ENCODE peak calls at places on chromosomes 5 and 9, in six cellular contexts. P is neuronal stem cell, W is IMR-90, U is H9, D is trophoblast cell, V is H1. I is an unnamed sample.

GRCh38 chr5:105952875-105953274 is 1717.9 kb downstream of the EFNA5 start:
- DNase-seq in V (no peak), D (no peak), W (peak; percentile 47), P (no peak), U (no peak), I (no peak)

GRCh38 chr9:693460-694390 is 147.8 kb upstream of the DMRT1 start:
- DNase-seq in P (no peak), V (no peak), D (no peak), W (peak; percentile 86), U (no peak), I (peak; percentile 92)

GRCh38 chr5:139443766-139444473 is 4.6 kb upstream of the DNAJC18 start:
- DNase-seq in P (no peak), U (no peak), W (peak; percentile 80), D (peak; percentile 18), V (no peak), I (peak; percentile 79)

GRCh38 chr9:132792547-132792946 is 85.5 kb downstream of the AK8 start:
- DNase-seq in D (no peak), V (no peak), P (no peak), W (no peak), U (no peak), I (no peak)

GRCh38 chr5:168587987-168588386 is 8.8 kb upstream of the PANK3 start:
- DNase-seq in V (no peak), D (no peak), P (no peak), U (no peak), W (no peak), I (no peak)

GRCh38 chr5:146765089-146765832 is 113.3 kb downstream of the PPP2R2B start:
- DNase-seq in P (no peak), W (no peak), D (no peak), U (no peak), V (no peak), I (no peak)

GRCh38 chr9:17578911-17579793 is at the start of gene SH3GL2:
- DNase-seq in U (peak; percentile 94), W (peak; percentile 4), D (peak; percentile 1), P (peak; percentile 59), V (peak; percentile 92), I (peak; percentile 15)

GRCh38 chr9:107707915-107708441 is 218.4 kb upstream of the KLF4 start:
- DNase-seq in U (no peak), W (peak; percentile 63), D (peak; percentile 52), V (no peak), P (no peak), I (peak; percentile 78)

GRCh38 chr5:54390015-54390414 is 65.5 kb upstream of the HSPB3 start:
- DNase-seq in D (no peak), V (no peak), U (no peak), P (no peak), W (peak; percentile 97), I (peak; percentile 55)

GRCh38 chr9:95073042-95073607 is 244.4 kb downstream of the FANCC start:
- DNase-seq in U (peak; percentile 73), D (peak; percentile 21), V (peak; percentile 57), P (no peak), W (no peak), I (peak; percentile 46)

GRCh38 chr9:35914307-35914807 is 5.1 kb downstream of the SPAAR start:
- DNase-seq in V (no peak), U (peak; percentile 72), D (peak; percentile 37), W (peak; percentile 47), P (peak; percentile 62), I (peak; percentile 46)

GRCh38 chr5:61123145-61123544 is 39.1 kb downstream of the SMIM15 start:
- DNase-seq in U (no peak), W (no peak), V (no peak), P (no peak), D (no peak), I (no peak)

GRCh38 chr9:682633-683508 is 158.6 kb upstream of the DMRT1 start:
- DNase-seq in D (peak; percentile 66), P (no peak), U (no peak), V (no peak), W (peak; percentile 43), I (peak; percentile 60)

GRCh38 chr5:71747182-71747581 is 28.1 kb downstream of the CARTPT start:
- DNase-seq in W (no peak), P (no peak), D (no peak), V (no peak), U (no peak), I (no peak)

GRCh38 chr5:150026682-150027172 is 26.2 kb downstream of the HMGXB3 start:
- DNase-seq in U (no peak), W (no peak), V (no peak), D (no peak), P (no peak), I (no peak)

GRCh38 chr5:75236322-75237316 is at the start of gene ANKRD31:
- DNase-seq in W (peak; percentile 66), P (peak; percentile 71), D (peak; percentile 84), V (peak; percentile 86), U (peak; percentile 76), I (peak; percentile 72)

GRCh38 chr9:17130725-17131124 is 4.1 kb upstream of the CNTLN start:
- DNase-seq in P (no peak), D (no peak), V (no peak), U (no peak), W (no peak), I (no peak)

GRCh38 chr5:2203774-2204173 is 321.0 kb upstream of the IRX4 start:
- DNase-seq in V (no peak), U (no peak), W (no peak), P (no peak), D (no peak), I (no peak)

GRCh38 chr5:944992-945685 is 52.5 kb downstream of the TRIP13 start:
- DNase-seq in U (no peak), W (no peak), V (peak; percentile 28), P (no peak), D (no peak), I (peak; percentile 23)

GRCh38 chr5:33330416-33330815 is 110.3 kb upstream of the TARS1 start:
- DNase-seq in V (no peak), U (no peak), D (no peak), W (no peak), P (no peak), I (no peak)

GRCh38 chr9:126591922-126592321 is 21.8 kb upstream of the LMX1B start:
- DNase-seq in D (no peak), V (no peak), W (no peak), P (no peak), U (no peak), I (no peak)

GRCh38 chr9:136701665-136702048 is 10.7 kb upstream of the DIPK1B start:
- DNase-seq in V (peak; percentile 49), D (no peak), P (no peak), U (no peak), W (no peak), I (no peak)

GRCh38 chr5:174645677-174646076 is 78.7 kb upstream of the MSX2 start:
- DNase-seq in W (no peak), V (no peak), P (no peak), U (no peak), D (no peak), I (no peak)

GRCh38 chr5:149831492-149831891 is 101.4 kb downstream of the PPARGC1B start:
- DNase-seq in W (peak; percentile 37), V (no peak), D (peak; percentile 8), U (no peak), P (no peak), I (peak; percentile 57)

GRCh38 chr5:89309268-89309667 is 426.3 kb upstream of the MEF2C start:
- DNase-seq in U (no peak), P (no peak), V (no peak), W (no peak), D (no peak), I (no peak)

DNA sequence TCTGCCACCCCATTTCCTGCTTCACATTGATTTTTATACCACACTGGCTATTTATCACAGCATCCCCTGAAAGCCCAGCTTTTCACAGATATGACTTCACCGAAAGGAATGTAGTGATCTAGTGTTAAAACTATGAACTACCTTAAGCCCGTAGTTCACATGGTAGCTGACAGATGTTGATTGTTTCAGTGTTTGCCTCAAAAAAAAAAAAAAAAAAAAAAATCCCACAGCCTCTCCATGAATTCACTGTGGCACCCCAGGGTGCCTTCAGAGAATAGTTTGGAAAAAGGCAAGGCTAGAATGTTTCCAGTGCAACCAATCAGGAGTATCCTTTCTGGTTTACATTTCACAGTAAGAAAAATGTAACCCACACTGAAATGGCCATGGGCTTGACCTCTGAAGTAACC is 37.1 kb downstream of the GLIS3 start:
- DNase-seq in W (peak; percentile 87), D (peak; percentile 86), U (no peak), P (no peak), V (no peak), I (peak; percentile 69)
- H3K4me2 ChIP-seq in W (peak overlapping the region; percentile 28), D (peak overlapping the region; percentile 57), U (no peak overlapping the region), P (no peak overlapping the region), V (no peak overlapping the region), I (no peak overlapping the region)

GRCh38 chr9:127963359-127964064 is 17.3 kb downstream of the EEIG1 start:
- DNase-seq in P (no peak), D (no peak), U (no peak), V (no peak), W (no peak), I (no peak)

GRCh38 chr9:127966416-127967150 is 14.2 kb downstream of the EEIG1 start:
- DNase-seq in V (no peak), P (no peak), W (no peak), D (no peak), U (no peak), I (no peak)

GRCh38 chr9:127968046-127968445 is 12.7 kb downstream of the EEIG1 start:
- DNase-seq in D (peak; percentile 83), W (peak; percentile 77), P (no peak), V (no peak), U (no peak), I (peak; percentile 63)

GRCh38 chr9:127967151-127967809 is 13.5 kb downstream of the EEIG1 start:
- DNase-seq in D (no peak), V (no peak), U (no peak), W (no peak), P (no peak), I (no peak)

GRCh38 chr9:127965953-127966352 is 14.8 kb downstream of the EEIG1 start:
- DNase-seq in U (no peak), D (no peak), V (no peak), W (no peak), P (no peak), I (no peak)
- H3K18ac ChIP-seq in U (peak overlapping the region; percentile 61), D (peak overlapping the region; percentile 49), V (peak overlapping the region; percentile 48), W (peak overlapping the region; percentile 91), P (peak overlapping the region; percentile 82), I (peak overlapping the region; percentile 96)

DNA sequence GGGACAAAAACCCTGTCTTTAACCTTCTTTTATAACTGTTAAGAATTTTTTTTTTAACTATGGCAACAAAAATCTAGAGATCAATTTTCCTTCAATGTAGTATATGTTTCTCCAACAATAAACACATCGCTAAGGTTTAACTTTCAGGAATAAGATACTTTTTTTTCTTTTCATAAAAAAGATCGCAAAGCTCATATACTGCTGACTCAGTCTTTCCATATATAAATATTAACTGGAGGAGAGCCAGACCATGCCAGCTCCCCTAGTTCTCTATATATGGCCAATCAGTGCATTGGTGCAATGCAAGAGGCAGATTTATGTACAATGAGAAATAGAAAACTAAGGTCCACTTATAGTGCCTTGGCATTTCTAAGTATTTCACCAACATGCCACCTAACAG is 89.2 kb upstream of the GAS1 start:
- DNase-seq in U (no peak), P (no peak), W (no peak), D (no peak), V (no peak), I (no peak)
- H3K14ac ChIP-seq in U (no peak overlapping the region), P (no peak overlapping the region), W (no peak overlapping the region), D (no peak overlapping the region), V (no peak overlapping the region), I (no peak overlapping the region)

DNA sequence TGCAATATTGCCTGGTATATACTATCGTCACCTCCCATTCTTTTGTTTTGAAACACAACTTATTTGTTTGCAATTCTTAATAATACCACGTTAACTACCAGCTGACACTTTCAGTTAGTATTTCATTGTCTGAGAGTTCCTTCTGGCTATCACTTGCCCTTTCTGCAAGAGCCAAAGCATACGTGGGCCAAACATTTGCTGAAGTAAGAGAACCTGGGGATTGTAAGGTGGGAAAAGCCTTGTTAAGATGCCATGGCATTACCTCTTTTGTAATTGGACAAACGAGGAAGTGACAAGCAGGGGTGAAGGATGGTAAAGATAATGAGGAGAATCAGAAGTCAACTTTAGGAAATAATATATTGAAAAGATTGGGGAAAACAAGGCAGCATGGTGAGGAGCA is 47.7 kb downstream of the FYB1 start:
- DNase-seq in W (no peak), V (no peak), U (no peak), D (no peak), P (no peak), I (no peak)
- H3K4me2 ChIP-seq in W (no peak overlapping the region), V (no peak overlapping the region), U (no peak overlapping the region), D (no peak overlapping the region), P (no peak overlapping the region), I (no peak overlapping the region)